ENCODE peak calls at places on chromosomes 6 and 20, in eight cellular contexts. F is CD8-positive, alpha-beta T cell; K is lung; Y is cardiac muscle cell; W is PC-3; A is CD4-positive, alpha-beta T cell; C is PC-9; I is left lung. U is an unnamed sample.

GRCh38 chr6:163310096-163310972 is 104.2 kb upstream of the QKI start:
- DNase-seq in F (no peak), K (no peak), Y (no peak), W (no peak), A (no peak), C (no peak), I (peak), U (no peak)

GRCh38 chr20:2387180-2387577 is 6.5 kb downstream of the TGM6 start:
- DNase-seq in F (no peak), K (no peak), Y (peak), W (peak), A (no peak), C (peak), I (no peak), U (peak)

GRCh38 chr6:118893095-118893881 is 664 bp upstream of the ASF1A start:
- DNase-seq in F (no peak), K (peak), Y (peak), W (peak), A (peak), C (no peak), I (no peak), U (peak)

GRCh38 chr6:140572129-140572528 is 1197.7 kb upstream of the CITED2 start:
- DNase-seq in F (no peak), K (no peak), Y (no peak), W (peak), A (no peak), C (no peak), I (no peak), U (no peak)

GRCh38 chr6:111585241-111585968 is 20.3 kb downstream of the TRAF3IP2 start:
- DNase-seq in F (no peak), K (no peak), Y (peak), W (peak), A (no peak), C (no peak), I (no peak), U (no peak)

GRCh38 chr6:13872681-13873080 is 52.1 kb upstream of the RNF182 start:
- DNase-seq in F (no peak), K (no peak), Y (no peak), W (no peak), A (no peak), C (no peak), I (no peak), U (no peak)

GRCh38 chr6:53943410-53943809 is 148.6 kb downstream of the LRRC1 start:
- DNase-seq in F (no peak), K (no peak), Y (no peak), W (no peak), A (no peak), C (no peak), I (no peak), U (no peak)

GRCh38 chr6:163565140-163565539 is 150.6 kb downstream of the QKI start:
- DNase-seq in F (no peak), K (no peak), Y (no peak), W (no peak), A (no peak), C (no peak), I (no peak), U (no peak)

GRCh38 chr6:32906539-32906938 is 34.3 kb downstream of the HLA-DMB start:
- DNase-seq in F (no peak), K (no peak), Y (no peak), W (peak), A (no peak), C (no peak), I (no peak), U (no peak)

GRCh38 chr6:31214516-31214915 is 44.0 kb upstream of the POU5F1 start:
- DNase-seq in F (no peak), K (no peak), Y (no peak), W (peak), A (no peak), C (no peak), I (no peak), U (no peak)

GRCh38 chr20:59820204-59821041 is 113.0 kb downstream of the SYCP2 start:
- DNase-seq in F (no peak), K (peak), Y (no peak), W (peak), A (no peak), C (no peak), I (no peak), U (no peak)

GRCh38 chr6:154370545-154370944 is 13.9 kb upstream of the IPCEF1 start:
- DNase-seq in F (no peak), K (no peak), Y (peak), W (peak), A (no peak), C (no peak), I (no peak), U (peak)

GRCh38 chr20:4067600-4068261 is 52.4 kb upstream of the RNF24 start:
- DNase-seq in F (no peak), K (no peak), Y (no peak), W (peak), A (no peak), C (peak), I (no peak), U (no peak)

GRCh38 chr20:46305331-46305972 is 2.8 kb downstream of the CDH22 start:
- DNase-seq in F (no peak), K (no peak), Y (no peak), W (no peak), A (no peak), C (no peak), I (no peak), U (no peak)
- TF ChIP-seq CTCF in F (no peak), K (no peak), Y (no peak), W (no peak), A (no peak), C (no peak), I (no peak), U (no peak)

GRCh38 chr20:62382306-62383198 is 4.4 kb upstream of the RPS21 start:
- DNase-seq in F (peak), K (peak), Y (peak), W (peak), A (peak), C (peak), I (peak), U (peak)

GRCh38 chr20:62378215-62378614 is 8.7 kb upstream of the RPS21 start:
- DNase-seq in F (no peak), K (no peak), Y (no peak), W (no peak), A (no peak), C (peak), I (no peak), U (no peak)

GRCh38 chr20:62377615-62378085 is 9.3 kb upstream of the RPS21 start:
- DNase-seq in F (no peak), K (no peak), Y (no peak), W (no peak), A (no peak), C (peak), I (no peak), U (no peak)

GRCh38 chr20:62381842-62382241 is 5.1 kb upstream of the RPS21 start:
- DNase-seq in F (no peak), K (no peak), Y (no peak), W (no peak), A (no peak), C (no peak), I (no peak), U (no peak)

GRCh38 chr20:62381202-62381797 is 5.6 kb upstream of the RPS21 start:
- DNase-seq in F (no peak), K (no peak), Y (no peak), W (peak), A (no peak), C (peak), I (no peak), U (no peak)
- H3K27ac ChIP-seq in F (no peak), K (peak), Y (peak), W (peak), A (no peak), C (peak), I (peak), U (no peak)

DNA sequence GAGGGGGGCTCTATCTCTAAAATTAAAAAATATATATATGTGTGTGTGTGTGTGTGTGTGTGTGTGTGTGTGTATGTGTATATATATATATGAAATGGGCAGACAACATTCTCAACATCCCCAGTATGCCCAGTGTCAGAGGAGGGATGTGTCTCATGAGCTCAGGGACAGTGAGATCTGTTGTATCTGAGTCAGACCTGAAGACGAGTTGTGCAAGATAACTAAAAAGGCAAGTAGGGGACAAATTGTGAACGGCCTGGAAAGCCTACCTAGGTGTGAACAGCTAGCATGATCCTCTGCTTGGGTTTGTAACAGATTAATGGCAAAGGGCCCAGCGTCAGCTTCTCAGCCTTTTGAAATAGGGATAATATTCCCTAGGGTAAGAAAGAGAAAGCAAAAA is 124.3 kb downstream of the FAXC start:
- DNase-seq in F (no peak), K (no peak), Y (no peak), W (no peak), A (no peak), C (no peak), I (no peak), U (no peak)
- TF ChIP-seq CTCF in F (no peak), K (no peak), Y (no peak), W (no peak), A (no peak), C (no peak), I (no peak), U (no peak)

DNA sequence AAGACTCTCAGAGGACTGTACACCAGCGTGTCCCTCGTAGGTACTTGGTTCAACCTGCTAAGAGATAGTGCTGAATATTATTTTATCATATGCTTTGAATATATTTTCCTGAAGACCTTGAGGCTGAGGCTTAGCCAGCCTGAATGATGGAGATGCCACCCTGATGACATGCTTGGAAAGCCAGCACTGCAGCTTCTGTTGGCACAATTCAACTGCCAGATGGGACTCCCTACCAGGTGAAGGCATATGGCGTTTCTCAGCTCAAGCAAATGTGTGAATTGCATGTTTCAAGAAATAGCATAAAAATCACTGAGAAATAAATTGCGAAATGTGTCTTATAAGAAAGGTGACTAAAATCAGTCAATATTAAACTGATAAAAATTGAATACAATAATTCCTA is 228.1 kb upstream of the CST7 start:
- DNase-seq in F (no peak), K (no peak), Y (no peak), W (no peak), A (no peak), C (no peak), I (no peak), U (no peak)
- H3K27ac ChIP-seq in F (no peak), K (no peak), Y (no peak), W (no peak), A (no peak), C (no peak), I (no peak), U (no peak)

GRCh38 chr6:4157506-4157905 is 22.1 kb upstream of the ECI2 start:
- DNase-seq in F (no peak), K (peak), Y (no peak), W (no peak), A (no peak), C (no peak), I (no peak), U (no peak)

GRCh38 chr6:4153514-4153985 is 18.2 kb upstream of the ECI2 start:
- DNase-seq in F (no peak), K (no peak), Y (peak), W (no peak), A (no peak), C (no peak), I (no peak), U (peak)

DNA sequence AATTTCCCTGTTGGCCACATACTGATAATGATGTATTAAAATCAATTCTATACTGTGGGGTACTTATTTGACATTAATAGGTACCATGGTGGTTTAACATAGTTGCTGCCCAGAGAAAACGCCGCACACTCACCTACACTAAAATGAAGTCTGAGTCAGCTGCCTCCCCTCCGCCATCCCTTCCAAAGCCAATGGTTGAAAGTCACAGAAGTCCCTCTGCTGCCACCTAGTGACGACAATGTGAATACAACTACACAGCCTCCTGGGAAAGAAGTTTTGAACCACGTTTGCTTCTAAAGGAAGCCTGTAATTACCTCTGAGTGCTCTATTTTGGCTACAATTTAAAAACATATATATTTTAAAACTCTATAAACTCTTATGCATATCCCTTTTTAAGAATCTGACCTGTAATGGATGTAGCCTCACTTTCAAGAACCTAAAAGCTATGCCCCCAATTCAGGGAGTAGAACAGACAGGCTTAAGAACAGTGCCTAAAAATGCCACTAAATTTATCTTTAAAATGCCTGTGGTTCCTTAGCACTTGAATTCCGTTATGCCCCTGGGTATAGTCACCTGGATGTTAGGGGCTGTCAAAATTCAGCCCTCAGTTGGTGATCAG is 20.6 kb upstream of the ECI2 start:
- DNase-seq in F (peak), K (peak), Y (peak), W (peak), A (peak), C (peak), I (no peak), U (peak)
- TF ChIP-seq CTCF in F (peak), K (peak), Y (peak), W (peak), A (peak), C (peak), I (peak), U (peak)

DNA sequence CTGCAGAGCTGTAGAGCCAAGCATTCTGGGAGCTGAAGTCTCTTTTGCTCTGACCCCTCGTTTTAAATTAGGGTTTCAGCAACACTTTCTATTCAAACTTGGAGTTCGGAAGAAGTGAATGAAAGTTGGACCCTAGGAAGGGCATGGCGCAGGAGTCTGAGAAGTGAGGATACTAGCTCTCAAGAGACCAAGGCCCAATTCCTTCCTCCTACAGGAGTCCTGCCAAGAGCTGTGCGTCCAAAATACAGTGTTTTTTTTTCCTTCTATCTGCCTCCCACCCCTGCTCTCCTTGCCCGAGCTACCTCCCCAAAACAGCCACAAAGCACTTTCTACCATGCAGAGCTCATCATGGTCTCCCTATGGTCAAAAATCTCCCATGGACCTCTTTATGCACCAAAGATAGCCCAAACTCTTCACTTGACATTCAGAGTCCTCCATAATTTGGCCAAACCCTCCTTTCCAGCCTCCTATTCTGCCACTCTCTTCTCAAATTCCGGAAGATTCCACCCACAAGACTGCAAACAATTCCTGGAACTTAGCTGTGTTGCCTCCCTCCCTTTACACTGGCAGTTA is 649 bp upstream of the CSNK2A1 start:
- DNase-seq in F (no peak), K (no peak), Y (no peak), W (no peak), A (no peak), C (no peak), I (no peak), U (no peak)
- H3K27ac ChIP-seq in F (peak), K (peak), Y (peak), W (peak), A (peak), C (peak), I (no peak), U (peak)

DNA sequence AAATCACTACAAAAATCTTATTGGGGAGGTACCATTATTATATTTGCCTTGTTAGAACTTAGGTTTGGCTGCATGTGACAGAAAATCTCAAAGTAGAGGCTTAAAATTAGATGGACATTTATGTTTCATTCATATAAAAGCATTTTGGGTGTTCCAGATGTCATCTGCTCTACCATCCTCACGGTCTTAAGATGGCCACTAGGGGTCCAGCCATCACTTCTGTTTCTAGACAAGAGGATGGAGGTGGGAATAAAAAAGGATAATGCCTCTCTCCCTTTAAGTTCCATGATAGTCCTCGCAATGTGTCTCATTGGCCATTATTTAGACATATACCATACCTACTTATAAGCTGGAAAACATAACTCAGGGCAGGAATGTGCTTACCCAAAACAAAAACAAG is 929.5 kb downstream of the KIF16B start:
- DNase-seq in F (no peak), K (no peak), Y (no peak), W (peak), A (no peak), C (no peak), I (no peak), U (peak)
- TF ChIP-seq CTCF in F (no peak), K (no peak), Y (no peak), W (peak), A (no peak), C (peak), I (no peak), U (peak)

DNA sequence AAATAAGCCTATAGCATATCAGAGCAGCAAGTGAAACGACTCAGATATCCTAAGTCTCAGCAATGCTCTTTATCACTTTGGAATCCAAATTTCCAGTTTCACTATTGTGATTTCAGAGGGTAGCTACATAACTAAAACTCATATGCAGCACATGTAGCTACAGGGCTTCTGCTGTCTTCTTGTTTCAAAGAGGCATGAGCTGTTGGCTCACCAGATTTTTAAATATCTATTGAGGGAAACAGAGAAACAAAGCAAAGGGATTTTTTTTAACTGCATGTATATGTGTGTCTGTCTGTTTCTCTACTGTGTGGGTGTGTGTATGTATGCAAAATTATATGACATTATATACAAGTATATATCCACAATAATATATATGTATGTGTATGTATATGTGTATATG is 258.4 kb downstream of the HDGFL1 start:
- DNase-seq in F (no peak), K (no peak), Y (no peak), W (no peak), A (no peak), C (no peak), I (no peak), U (no peak)
- H3K27ac ChIP-seq in F (no peak), K (peak), Y (peak), W (peak), A (no peak), C (peak), I (peak), U (no peak)